ENCODE peak calls at places on chromosomes 5 and 9, in seven cellular contexts. E is H1, Z is HCT116, C is K562, D is HepG2, O is SK-N-SH, P is GM12878. H is an unnamed sample.

GRCh38 chr5:22734907-22735306 is 118.2 kb downstream of the CDH12 start:
- DNase-seq in E (no peak), Z (no peak), C (no peak), D (no peak), O (no peak), P (no peak), H (peak; percentile 7)

GRCh38 chr5:6950872-6951271 is 237.6 kb downstream of the TENT4A start:
- DNase-seq in E (no peak), Z (no peak), C (no peak), D (no peak), O (no peak), P (no peak), H (no peak)

GRCh38 chr9:12809720-12810119 is 34.9 kb downstream of the LURAP1L start:
- DNase-seq in E (no peak), Z (no peak), C (no peak), D (no peak), O (no peak), P (no peak), H (no peak)

GRCh38 chr9:98791147-98792095 is 4.9 kb downstream of the ANKS6 start:
- DNase-seq in E (peak; percentile 80), Z (peak; percentile 72), C (peak; percentile 84), D (peak; percentile 50), O (peak; percentile 86), P (no peak), H (peak; percentile 73)

GRCh38 chr9:124558777-124559470 is 51.7 kb upstream of the NR5A1 start:
- DNase-seq in E (no peak), Z (no peak), C (no peak), D (no peak), O (no peak), P (no peak), H (no peak)

GRCh38 chr9:93030642-93031628 is 27.6 kb upstream of the SUSD3 start:
- DNase-seq in E (no peak), Z (no peak), C (no peak), D (no peak), O (no peak), P (no peak), H (no peak)

GRCh38 chr9:136229096-136230065 is 16.2 kb downstream of the QSOX2 start:
- DNase-seq in E (no peak), Z (no peak), C (no peak), D (no peak), O (no peak), P (no peak), H (peak; percentile 82)

GRCh38 chr9:92292338-92293074 is 991 bp downstream of the IARS1 start:
- DNase-seq in E (no peak), Z (no peak), C (no peak), D (peak; percentile 18), O (peak; percentile 2), P (no peak), H (peak; percentile 10)

GRCh38 chr9:90808890-90809685 is 7.5 kb downstream of the SYK start:
- DNase-seq in E (no peak), Z (no peak), C (no peak), D (no peak), O (no peak), P (no peak), H (no peak)

GRCh38 chr9:90290716-90291485 is 351.7 kb downstream of the DIRAS2 start:
- DNase-seq in E (no peak), Z (no peak), C (no peak), D (no peak), O (no peak), P (no peak), H (no peak)

GRCh38 chr5:34487202-34487879 is 168.8 kb upstream of the RAI14 start:
- DNase-seq in E (no peak), Z (no peak), C (no peak), D (peak; percentile 95), O (no peak), P (no peak), H (peak; percentile 78)

DNA sequence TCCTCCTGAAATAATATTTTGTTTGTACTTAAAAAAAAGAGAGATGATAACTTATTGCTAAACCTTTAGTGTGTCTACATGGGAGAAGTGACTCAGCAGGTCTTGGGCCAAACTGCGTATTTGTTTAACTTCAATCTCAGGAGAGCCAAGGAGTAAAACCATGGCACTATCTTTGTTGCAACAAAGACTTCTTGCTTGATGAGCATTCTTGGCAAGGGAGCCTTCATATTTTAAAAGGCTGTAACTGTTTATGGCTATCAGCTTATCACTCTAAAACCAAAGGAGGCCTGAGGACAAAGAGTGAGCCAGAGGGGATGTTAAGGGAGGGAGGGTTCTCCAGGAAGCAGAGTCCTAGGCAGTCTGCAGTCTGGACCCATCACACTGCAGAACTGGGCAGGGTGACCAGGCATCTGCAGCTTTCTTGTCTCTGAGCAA is 216.2 kb upstream of the S1PR3 start:
- DNase-seq in E (no peak), Z (no peak), C (peak; percentile 16), D (no peak), O (no peak), P (no peak), H (no peak)
- TF ChIP-seq JUND in E (no peak), Z (no peak), C (no peak), D (no peak), O (peak; percentile 55), P (no peak), H (no peak)

GRCh38 chr5:130720355-130720754 is 444.7 kb downstream of the HINT1 start:
- DNase-seq in E (no peak), Z (peak; percentile 45), C (peak; percentile 13), D (peak; percentile 39), O (peak; percentile 27), P (no peak), H (peak; percentile 82)
- TF ChIP-seq JUND in E (no peak), Z (no peak), C (no peak), D (no peak), O (no peak), P (no peak), H (no peak)

GRCh38 chr9:77454668-77455067 is 193.5 kb downstream of the GNA14 start:
- DNase-seq in E (no peak), Z (no peak), C (no peak), D (no peak), O (no peak), P (no peak), H (no peak)
- TF ChIP-seq JUND in E (no peak), Z (no peak), C (no peak), D (no peak), O (no peak), P (no peak), H (no peak)

DNA sequence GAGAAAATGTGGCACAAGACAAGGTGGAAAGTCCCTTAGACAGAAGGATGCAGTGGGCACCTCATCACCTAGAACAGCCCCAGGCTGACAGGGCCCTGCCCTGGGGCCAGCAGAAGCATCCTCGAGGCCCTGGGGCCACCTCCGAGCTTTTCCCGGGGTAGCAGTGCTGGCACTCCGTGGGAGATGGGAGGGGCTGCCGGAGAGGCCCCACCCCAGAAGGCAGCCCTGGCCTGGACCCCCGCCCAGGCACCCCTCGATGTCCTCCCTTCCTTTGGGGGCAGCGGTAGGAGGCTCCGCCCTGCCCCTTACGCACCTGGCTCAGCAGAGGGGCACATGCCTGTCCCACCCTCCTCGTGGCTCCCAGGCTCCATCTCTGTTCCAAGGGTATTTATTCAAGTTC is 17.7 kb upstream of the NSMF start:
- DNase-seq in E (no peak), Z (no peak), C (no peak), D (no peak), O (no peak), P (no peak), H (no peak)
- TF ChIP-seq JUND in E (no peak), Z (no peak), C (no peak), D (no peak), O (no peak), P (no peak), H (no peak)

GRCh38 chr5:127320032-127320945 is 29.7 kb downstream of the MEGF10 start:
- DNase-seq in E (no peak), Z (no peak), C (no peak), D (no peak), O (no peak), P (peak; percentile 58), H (no peak)
- TF ChIP-seq JUND in E (no peak), Z (no peak), C (no peak), D (no peak), O (no peak), P (no peak), H (no peak)

H was measured in T47D.